ENCODE peak calls at places on chromosomes 16 and 17, in eight cellular contexts. B, S, J, R, P, N, G and X are unnamed samples.

GRCh38 chr16:21226749-21227148 is 6.8 kb upstream of the ANKS4B start:
- DNase-seq in B (no peak), S (no peak), J (no peak), R (no peak), P (no peak), N (no peak), G (no peak), X (no peak)

GRCh38 chr16:49158029-49158642 is 123.5 kb downstream of the CBLN1 start:
- DNase-seq in B (peak; percentile 1), S (no peak), J (peak; percentile 56), R (peak; percentile 81), P (peak; percentile 73), N (no peak), G (no peak), X (no peak)

GRCh38 chr17:63413128-63413527 is 33.0 kb downstream of the CYB561 start:
- DNase-seq in B (no peak), S (no peak), J (no peak), R (no peak), P (no peak), N (no peak), G (no peak), X (no peak)

GRCh38 chr17:5364156-5364555 is 55.3 kb downstream of the NUP88 start:
- DNase-seq in B (no peak), S (no peak), J (no peak), R (no peak), P (no peak), N (no peak), G (no peak), X (no peak)

GRCh38 chr17:58193641-58194259 is 1.2 kb downstream of the EPX start:
- DNase-seq in B (no peak), S (no peak), J (no peak), R (no peak), P (no peak), N (no peak), G (no peak), X (no peak)

GRCh38 chr17:40301315-40301714 is 7.7 kb upstream of the RARA start:
- DNase-seq in B (no peak), S (no peak), J (no peak), R (no peak), P (no peak), N (no peak), G (peak; percentile 54), X (no peak)

GRCh38 chr17:72657467-72658317 is 434.8 kb downstream of the SLC39A11 start:
- DNase-seq in B (no peak), S (no peak), J (no peak), R (no peak), P (no peak), N (no peak), G (no peak), X (no peak)

GRCh38 chr17:62965149-62965648 is 836 bp upstream of the TANC2 start:
- DNase-seq in B (no peak), S (no peak), J (no peak), R (no peak), P (no peak), N (no peak), G (no peak), X (no peak)

GRCh38 chr17:51652529-51652928 is 392.2 kb downstream of the UTP18 start:
- DNase-seq in B (no peak), S (no peak), J (no peak), R (no peak), P (no peak), N (no peak), G (no peak), X (no peak)

GRCh38 chr16:15460601-15461000 is 26.2 kb downstream of the BMERB1 start:
- DNase-seq in B (no peak), S (no peak), J (no peak), R (no peak), P (no peak), N (no peak), G (no peak), X (no peak)

GRCh38 chr16:15461376-15461775 is 27.0 kb downstream of the BMERB1 start:
- DNase-seq in B (no peak), S (no peak), J (no peak), R (no peak), P (no peak), N (no peak), G (no peak), X (no peak)

GRCh38 chr16:15457390-15457789 is 23.0 kb downstream of the BMERB1 start:
- DNase-seq in B (no peak), S (no peak), J (no peak), R (no peak), P (no peak), N (no peak), G (no peak), X (no peak)

GRCh38 chr16:15452456-15452855 is 18.1 kb downstream of the BMERB1 start:
- DNase-seq in B (peak; percentile 8), S (no peak), J (no peak), R (no peak), P (no peak), N (no peak), G (no peak), X (no peak)

GRCh38 chr16:15457958-15458357 is 23.6 kb downstream of the BMERB1 start:
- DNase-seq in B (no peak), S (no peak), J (no peak), R (no peak), P (no peak), N (no peak), G (no peak), X (no peak)
- TF ChIP-seq CTCF in B (no peak), S (no peak), J (no peak), R (no peak), P (no peak), N (peak; percentile 43), G (no peak), X (no peak)

DNA sequence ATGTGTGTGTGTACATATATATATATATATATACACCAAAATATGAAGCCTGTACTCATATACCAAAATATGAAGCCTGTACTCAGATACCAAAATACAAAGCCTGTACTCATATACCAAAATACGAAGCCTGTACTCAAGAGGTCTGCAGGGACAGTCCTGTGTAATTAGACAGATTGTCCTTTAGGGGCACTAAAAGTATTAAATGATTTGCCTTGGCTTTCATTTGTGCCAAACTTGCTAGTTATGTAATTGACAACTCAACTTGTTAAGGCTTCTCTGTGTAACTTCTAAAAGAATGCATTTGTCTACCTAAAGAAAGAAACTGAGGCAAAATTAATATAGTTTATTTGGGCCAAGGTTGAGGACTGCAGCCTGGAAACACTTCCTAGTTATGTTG is 30.8 kb upstream of the DHX40 start:
- DNase-seq in B (no peak), S (no peak), J (no peak), R (no peak), P (no peak), N (no peak), G (no peak), X (no peak)
- TF ChIP-seq CTCF in B (no peak), S (no peak), J (peak; percentile 34), R (no peak), P (peak; percentile 11), N (no peak), G (no peak), X (no peak)

DNA sequence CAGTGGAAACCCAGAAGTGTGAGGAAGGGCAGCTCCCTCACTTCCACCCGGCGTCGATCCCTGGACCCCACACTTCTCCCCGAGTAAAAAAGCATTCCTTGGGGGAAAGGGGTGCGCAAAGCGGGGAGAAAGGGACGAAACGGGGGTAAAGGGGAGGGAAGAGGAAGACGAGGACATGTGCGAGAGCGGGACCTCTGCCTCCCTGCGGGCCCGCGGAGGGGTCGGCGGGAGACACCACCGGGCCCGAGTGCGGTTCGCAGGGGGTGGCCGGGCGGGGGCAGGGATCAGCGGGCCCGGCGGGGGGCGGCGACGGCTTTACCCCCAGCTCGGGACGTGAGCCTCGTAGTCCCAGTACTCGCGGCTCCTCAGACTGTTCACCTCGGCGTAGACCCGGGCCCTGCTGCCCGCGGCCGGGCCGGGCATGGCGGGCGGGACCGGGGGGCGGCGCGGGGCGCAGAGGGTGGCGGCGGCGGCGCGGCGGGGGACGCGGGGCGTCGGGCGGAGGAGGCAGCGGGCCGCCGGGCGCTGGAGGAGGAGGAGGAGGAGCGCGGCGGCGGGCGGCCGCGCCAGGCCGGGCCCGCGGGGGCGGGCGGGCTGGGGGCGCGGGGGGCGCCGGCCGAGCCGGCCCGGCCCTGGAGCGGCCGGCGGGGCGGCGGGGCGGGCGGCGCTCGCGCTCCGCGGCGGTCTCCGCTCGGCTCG is 443 bp downstream of the CSNK2A2 start:
- DNase-seq in B (no peak), S (no peak), J (no peak), R (peak; percentile 53), P (peak; percentile 11), N (no peak), G (no peak), X (no peak)
- TF ChIP-seq CTCF in B (no peak), S (no peak), J (no peak), R (no peak), P (no peak), N (no peak), G (no peak), X (no peak)

DNA sequence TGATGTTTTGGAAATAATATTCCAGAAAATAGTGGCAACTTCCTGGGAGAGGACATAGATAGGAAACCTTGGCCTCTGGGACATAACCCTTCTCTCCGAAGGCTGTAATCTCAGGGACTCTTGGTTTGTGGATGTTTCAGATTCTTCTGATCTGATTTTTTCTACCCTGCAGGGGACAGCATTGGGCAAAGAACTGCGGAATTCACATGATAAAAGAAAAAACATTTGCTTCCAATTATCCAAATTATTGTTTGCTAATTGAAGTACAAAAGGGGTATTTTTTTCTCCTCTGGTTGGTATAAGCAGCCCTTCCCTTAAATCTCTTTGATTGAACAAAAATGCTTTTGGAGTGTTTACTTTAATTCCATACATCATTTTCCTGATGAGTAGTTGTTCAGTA is 251.7 kb upstream of the IRX3 start:
- DNase-seq in B (no peak), S (no peak), J (no peak), R (no peak), P (no peak), N (no peak), G (no peak), X (no peak)
- TF ChIP-seq CTCF in B (no peak), S (no peak), J (peak; percentile 23), R (no peak), P (peak; percentile 41), N (no peak), G (no peak), X (no peak)